ENCODE peak calls at places on chromosomes 11 and 22, in nine cellular contexts. One of them, this sample, is unnamed.

GRCh38 chr22:17706451-17706900 is 67.8 kb downstream of the BID start:
- DNase-seq in nephron progenitor cell: no peak
- DNase-seq in germinal center: peak
- DNase-seq in mesenchymal stem cell: peak
- DNase-seq in coronary artery: no peak
- DNase-seq in activated T-helper 1 cell treated with anti-CD3 and anti-CD28 coated beads, Interleukin-2, amount 50 U/mL, for 16 hours: no peak
- DNase-seq in A549: peak
- DNase-seq in activated T-cell treated with anti-CD3 and anti-CD28 coated beads, Interleukin-2, amount 50 U/mL, for 72 hours: peak
- DNase-seq in nucleus accumbens: no peak
- DNase-seq in this sample: peak

GRCh38 chr11:47415091-47415854 is 6.9 kb downstream of the SLC39A13 start:
- DNase-seq in activated T-helper 1 cell treated with anti-CD3 and anti-CD28 coated beads, Interleukin-2, amount 50 U/mL, for 16 hours: no peak
- DNase-seq in nephron progenitor cell: no peak
- DNase-seq in germinal center: no peak
- DNase-seq in activated T-cell treated with anti-CD3 and anti-CD28 coated beads, Interleukin-2, amount 50 U/mL, for 72 hours: no peak
- DNase-seq in A549: no peak
- DNase-seq in coronary artery: no peak
- DNase-seq in mesenchymal stem cell: no peak
- DNase-seq in nucleus accumbens: no peak
- DNase-seq in this sample: no peak

GRCh38 chr11:78061088-78061920 is 2.4 kb upstream of the THRSP start:
- DNase-seq in A549: no peak
- DNase-seq in activated T-cell treated with anti-CD3 and anti-CD28 coated beads, Interleukin-2, amount 50 U/mL, for 72 hours: no peak
- DNase-seq in nucleus accumbens: no peak
- DNase-seq in mesenchymal stem cell: no peak
- DNase-seq in germinal center: no peak
- DNase-seq in coronary artery: no peak
- DNase-seq in activated T-helper 1 cell treated with anti-CD3 and anti-CD28 coated beads, Interleukin-2, amount 50 U/mL, for 16 hours: no peak
- DNase-seq in nephron progenitor cell: no peak
- DNase-seq in this sample: no peak

GRCh38 chr11:60634151-60634550 is 65.3 kb upstream of the MS4A8 start:
- DNase-seq in nucleus accumbens: no peak
- DNase-seq in A549: no peak
- DNase-seq in nephron progenitor cell: peak
- DNase-seq in activated T-cell treated with anti-CD3 and anti-CD28 coated beads, Interleukin-2, amount 50 U/mL, for 72 hours: no peak
- DNase-seq in coronary artery: no peak
- DNase-seq in mesenchymal stem cell: no peak
- DNase-seq in germinal center: peak
- DNase-seq in activated T-helper 1 cell treated with anti-CD3 and anti-CD28 coated beads, Interleukin-2, amount 50 U/mL, for 16 hours: no peak
- DNase-seq in this sample: no peak

GRCh38 chr11:118947999-118948398 is 8.1 kb upstream of the UPK2 start:
- DNase-seq in coronary artery: no peak
- DNase-seq in nephron progenitor cell: no peak
- DNase-seq in nucleus accumbens: no peak
- DNase-seq in activated T-cell treated with anti-CD3 and anti-CD28 coated beads, Interleukin-2, amount 50 U/mL, for 72 hours: no peak
- DNase-seq in germinal center: no peak
- DNase-seq in mesenchymal stem cell: no peak
- DNase-seq in activated T-helper 1 cell treated with anti-CD3 and anti-CD28 coated beads, Interleukin-2, amount 50 U/mL, for 16 hours: no peak
- DNase-seq in A549: peak
- DNase-seq in this sample: no peak

GRCh38 chr11:57798905-57799559 is 37.4 kb downstream of the CTNND1 start:
- DNase-seq in A549: peak
- DNase-seq in activated T-helper 1 cell treated with anti-CD3 and anti-CD28 coated beads, Interleukin-2, amount 50 U/mL, for 16 hours: no peak
- DNase-seq in germinal center: no peak
- DNase-seq in activated T-cell treated with anti-CD3 and anti-CD28 coated beads, Interleukin-2, amount 50 U/mL, for 72 hours: no peak
- DNase-seq in nucleus accumbens: no peak
- DNase-seq in coronary artery: no peak
- DNase-seq in nephron progenitor cell: no peak
- DNase-seq in mesenchymal stem cell: peak
- DNase-seq in this sample: no peak

GRCh38 chr11:70029831-70030811 is 48.0 kb upstream of the ANO1 start:
- DNase-seq in mesenchymal stem cell: no peak
- DNase-seq in A549: no peak
- DNase-seq in activated T-helper 1 cell treated with anti-CD3 and anti-CD28 coated beads, Interleukin-2, amount 50 U/mL, for 16 hours: no peak
- DNase-seq in germinal center: no peak
- DNase-seq in activated T-cell treated with anti-CD3 and anti-CD28 coated beads, Interleukin-2, amount 50 U/mL, for 72 hours: no peak
- DNase-seq in nucleus accumbens: no peak
- DNase-seq in coronary artery: no peak
- DNase-seq in nephron progenitor cell: no peak
- DNase-seq in this sample: no peak

GRCh38 chr11:5291207-5291838 is 10.4 kb downstream of the OR51B4 start:
- DNase-seq in activated T-cell treated with anti-CD3 and anti-CD28 coated beads, Interleukin-2, amount 50 U/mL, for 72 hours: no peak
- DNase-seq in mesenchymal stem cell: peak
- DNase-seq in A549: peak
- DNase-seq in nucleus accumbens: no peak
- DNase-seq in coronary artery: no peak
- DNase-seq in nephron progenitor cell: no peak
- DNase-seq in activated T-helper 1 cell treated with anti-CD3 and anti-CD28 coated beads, Interleukin-2, amount 50 U/mL, for 16 hours: no peak
- DNase-seq in germinal center: peak
- DNase-seq in this sample: peak

GRCh38 chr11:65958774-65959420 is 2.6 kb upstream of the SART1 start:
- DNase-seq in mesenchymal stem cell: no peak
- DNase-seq in coronary artery: no peak
- DNase-seq in activated T-cell treated with anti-CD3 and anti-CD28 coated beads, Interleukin-2, amount 50 U/mL, for 72 hours: no peak
- DNase-seq in activated T-helper 1 cell treated with anti-CD3 and anti-CD28 coated beads, Interleukin-2, amount 50 U/mL, for 16 hours: no peak
- DNase-seq in A549: no peak
- DNase-seq in germinal center: no peak
- DNase-seq in nucleus accumbens: no peak
- DNase-seq in nephron progenitor cell: peak
- DNase-seq in this sample: no peak

This sample was measured in RKO.